ENCODE peak calls at places on chromosomes 11 and 22, in ten cellular contexts. One of them, this sample, is unnamed.

GRCh38 chr11:13963949-13964770 is 1.6 kb downstream of the SPON1 start:
- DNase-seq in sigmoid colon: no peak
- DNase-seq in endothelial cell of umbilical vein: no peak
- DNase-seq in esophagus squamous epithelium: no peak
- DNase-seq in stomach: no peak
- DNase-seq in tibial nerve: no peak
- DNase-seq in transverse colon: peak; percentile 62
- DNase-seq in K562: no peak
- DNase-seq in right lobe of liver: peak; percentile 18
- DNase-seq in ovary: peak; percentile 22
- DNase-seq in this sample: no peak

GRCh38 chr11:119367661-119368120 is 13.8 kb downstream of the USP2 start:
- DNase-seq in right lobe of liver: no peak
- DNase-seq in tibial nerve: no peak
- DNase-seq in stomach: no peak
- DNase-seq in esophagus squamous epithelium: no peak
- DNase-seq in endothelial cell of umbilical vein: no peak
- DNase-seq in sigmoid colon: no peak
- DNase-seq in ovary: no peak
- DNase-seq in K562: no peak
- DNase-seq in transverse colon: no peak
- DNase-seq in this sample: no peak

GRCh38 chr11:1123970-1124369 is 33.8 kb upstream of the MUC5AC start:
- DNase-seq in tibial nerve: no peak
- DNase-seq in ovary: no peak
- DNase-seq in sigmoid colon: peak; percentile 36
- DNase-seq in transverse colon: no peak
- DNase-seq in endothelial cell of umbilical vein: no peak
- DNase-seq in K562: no peak
- DNase-seq in esophagus squamous epithelium: no peak
- DNase-seq in right lobe of liver: no peak
- DNase-seq in stomach: no peak
- DNase-seq in this sample: no peak

GRCh38 chr11:17401316-17401715 is 12.9 kb upstream of the KCNJ11 start:
- DNase-seq in transverse colon: no peak
- DNase-seq in stomach: no peak
- DNase-seq in endothelial cell of umbilical vein: no peak
- DNase-seq in ovary: no peak
- DNase-seq in tibial nerve: no peak
- DNase-seq in K562: no peak
- DNase-seq in sigmoid colon: no peak
- DNase-seq in esophagus squamous epithelium: no peak
- DNase-seq in right lobe of liver: peak; percentile 4
- DNase-seq in this sample: no peak

GRCh38 chr11:62439785-62440602 is 21.2 kb downstream of the SCGB1A1 start:
- DNase-seq in sigmoid colon: peak; percentile 87
- DNase-seq in K562: peak; percentile 42
- DNase-seq in esophagus squamous epithelium: no peak
- DNase-seq in stomach: no peak
- DNase-seq in endothelial cell of umbilical vein: peak; percentile 60
- DNase-seq in tibial nerve: no peak
- DNase-seq in transverse colon: no peak
- DNase-seq in right lobe of liver: no peak
- DNase-seq in ovary: peak; percentile 67
- DNase-seq in this sample: no peak

GRCh38 chr11:75328426-75329277 is 22.8 kb downstream of the ARRB1 start:
- DNase-seq in tibial nerve: peak; percentile 53
- DNase-seq in esophagus squamous epithelium: no peak
- DNase-seq in endothelial cell of umbilical vein: peak; percentile 84
- DNase-seq in K562: peak; percentile 58
- DNase-seq in ovary: peak; percentile 77
- DNase-seq in stomach: peak; percentile 79
- DNase-seq in right lobe of liver: peak; percentile 84
- DNase-seq in sigmoid colon: peak; percentile 88
- DNase-seq in transverse colon: peak; percentile 85
- DNase-seq in this sample: peak; percentile 82

GRCh38 chr11:88329563-88330250 is 7.8 kb downstream of the CTSC start:
- DNase-seq in sigmoid colon: no peak
- DNase-seq in ovary: no peak
- DNase-seq in tibial nerve: no peak
- DNase-seq in right lobe of liver: no peak
- DNase-seq in K562: no peak
- DNase-seq in transverse colon: no peak
- DNase-seq in esophagus squamous epithelium: no peak
- DNase-seq in endothelial cell of umbilical vein: no peak
- DNase-seq in stomach: no peak
- DNase-seq in this sample: no peak

GRCh38 chr11:23284626-23285025 is 424.4 kb upstream of the CCDC179 start:
- DNase-seq in endothelial cell of umbilical vein: no peak
- DNase-seq in ovary: no peak
- DNase-seq in right lobe of liver: no peak
- DNase-seq in transverse colon: no peak
- DNase-seq in tibial nerve: no peak
- DNase-seq in sigmoid colon: no peak
- DNase-seq in esophagus squamous epithelium: no peak
- DNase-seq in stomach: no peak
- DNase-seq in K562: no peak
- DNase-seq in this sample: no peak

GRCh38 chr22:17112491-17113042 is 8.6 kb downstream of the TMEM121B start:
- DNase-seq in transverse colon: no peak
- DNase-seq in sigmoid colon: peak; percentile 37
- DNase-seq in endothelial cell of umbilical vein: no peak
- DNase-seq in right lobe of liver: no peak
- DNase-seq in K562: no peak
- DNase-seq in ovary: no peak
- DNase-seq in tibial nerve: no peak
- DNase-seq in esophagus squamous epithelium: no peak
- DNase-seq in stomach: no peak
- DNase-seq in this sample: peak; percentile 29

GRCh38 chr11:118961591-118961990 is 5.5 kb downstream of the UPK2 start:
- DNase-seq in right lobe of liver: no peak
- DNase-seq in ovary: no peak
- DNase-seq in tibial nerve: no peak
- DNase-seq in transverse colon: peak; percentile 33
- DNase-seq in K562: no peak
- DNase-seq in stomach: no peak
- DNase-seq in sigmoid colon: no peak
- DNase-seq in esophagus squamous epithelium: no peak
- DNase-seq in endothelial cell of umbilical vein: no peak
- DNase-seq in this sample: no peak

GRCh38 chr22:37052386-37053309 is 1.1 kb downstream of the KCTD17 start:
- DNase-seq in K562: no peak
- DNase-seq in stomach: no peak
- DNase-seq in transverse colon: no peak
- DNase-seq in ovary: no peak
- DNase-seq in esophagus squamous epithelium: no peak
- DNase-seq in endothelial cell of umbilical vein: no peak
- DNase-seq in sigmoid colon: no peak
- DNase-seq in right lobe of liver: no peak
- DNase-seq in tibial nerve: no peak
- DNase-seq in this sample: no peak

GRCh38 chr11:1523077-1523476 is 36.5 kb upstream of the MOB2 start:
- DNase-seq in transverse colon: no peak
- DNase-seq in K562: no peak
- DNase-seq in ovary: no peak
- DNase-seq in esophagus squamous epithelium: no peak
- DNase-seq in sigmoid colon: no peak
- DNase-seq in stomach: no peak
- DNase-seq in right lobe of liver: no peak
- DNase-seq in endothelial cell of umbilical vein: no peak
- DNase-seq in tibial nerve: no peak
- DNase-seq in this sample: no peak

GRCh38 chr22:39452740-39453040 is 4.1 kb upstream of the MGAT3 start:
- DNase-seq in ovary: no peak
- DNase-seq in stomach: peak; percentile 64
- DNase-seq in tibial nerve: no peak
- DNase-seq in right lobe of liver: no peak
- DNase-seq in transverse colon: no peak
- DNase-seq in K562: peak; percentile 52
- DNase-seq in endothelial cell of umbilical vein: no peak
- DNase-seq in esophagus squamous epithelium: no peak
- DNase-seq in sigmoid colon: no peak
- DNase-seq in this sample: no peak

DNA sequence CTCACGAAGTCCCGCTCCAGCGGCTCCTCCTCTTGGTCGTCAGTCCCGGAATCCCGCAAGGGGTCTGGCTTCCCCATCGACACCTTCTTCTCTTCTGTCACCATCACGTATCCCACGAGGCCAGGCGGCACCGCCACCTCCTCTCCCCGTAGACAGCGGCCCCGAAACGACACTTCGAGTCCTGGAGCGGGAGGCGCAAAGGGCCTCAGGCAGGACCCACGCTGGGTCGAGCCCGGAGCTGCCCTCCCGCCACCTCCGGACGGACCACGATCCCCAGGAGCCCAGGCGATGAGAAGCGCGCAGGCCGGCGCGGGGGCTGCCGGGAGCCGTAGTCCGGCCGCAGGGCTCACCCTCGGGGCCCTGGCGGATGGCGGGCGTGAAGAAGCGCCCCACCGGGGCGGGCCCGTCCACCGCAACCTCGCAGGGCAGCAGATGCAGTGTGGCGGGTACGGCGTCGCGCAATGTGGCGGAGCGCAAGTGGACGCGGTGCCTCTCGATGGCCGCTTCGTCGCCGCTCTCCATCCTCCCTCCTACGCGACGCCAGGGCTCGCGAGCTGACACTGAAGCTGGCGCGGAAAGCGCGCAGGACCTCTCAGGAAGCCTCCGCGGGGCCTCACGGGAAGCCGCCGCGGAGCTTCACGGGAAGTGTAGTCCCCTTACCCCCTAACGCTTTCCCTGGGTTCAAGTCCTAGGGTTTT is at the start of gene RNASEH2C:
- DNase-seq in endothelial cell of umbilical vein: peak; percentile 85
- DNase-seq in right lobe of liver: peak; percentile 88
- DNase-seq in tibial nerve: peak; percentile 60
- DNase-seq in transverse colon: peak; percentile 86
- DNase-seq in stomach: peak; percentile 86
- DNase-seq in esophagus squamous epithelium: no peak
- DNase-seq in K562: peak; percentile 90
- DNase-seq in ovary: peak; percentile 81
- DNase-seq in sigmoid colon: peak; percentile 91
- DNase-seq in this sample: peak; percentile 84
- TF ChIP-seq POLR2A in endothelial cell of umbilical vein: peak; percentile 76
- TF ChIP-seq POLR2A in right lobe of liver: peak; percentile 83
- TF ChIP-seq POLR2A in tibial nerve: peak; percentile 78
- TF ChIP-seq POLR2A in transverse colon: peak; percentile 77
- TF ChIP-seq POLR2A in stomach: peak; percentile 31
- TF ChIP-seq POLR2A in esophagus squamous epithelium: peak; percentile 56
- TF ChIP-seq POLR2A in K562: peak; percentile 88
- TF ChIP-seq POLR2A in ovary: peak; percentile 75
- TF ChIP-seq POLR2A in sigmoid colon: peak; percentile 60
- TF ChIP-seq POLR2A in this sample: peak; percentile 72

GRCh38 chr11:78253797-78254196 is 65.1 kb downstream of the USP35 start:
- DNase-seq in stomach: no peak
- DNase-seq in K562: no peak
- DNase-seq in ovary: no peak
- DNase-seq in sigmoid colon: no peak
- DNase-seq in esophagus squamous epithelium: no peak
- DNase-seq in right lobe of liver: no peak
- DNase-seq in tibial nerve: no peak
- DNase-seq in endothelial cell of umbilical vein: peak; percentile 27
- DNase-seq in transverse colon: no peak
- DNase-seq in this sample: no peak

GRCh38 chr11:78251083-78251699 is 62.5 kb downstream of the USP35 start:
- DNase-seq in sigmoid colon: no peak
- DNase-seq in ovary: no peak
- DNase-seq in stomach: no peak
- DNase-seq in transverse colon: no peak
- DNase-seq in esophagus squamous epithelium: no peak
- DNase-seq in endothelial cell of umbilical vein: peak; percentile 58
- DNase-seq in K562: no peak
- DNase-seq in right lobe of liver: no peak
- DNase-seq in tibial nerve: no peak
- DNase-seq in this sample: no peak

GRCh38 chr11:78256962-78257361 is 68.2 kb downstream of the USP35 start:
- DNase-seq in sigmoid colon: peak; percentile 88
- DNase-seq in transverse colon: peak; percentile 76
- DNase-seq in esophagus squamous epithelium: no peak
- DNase-seq in right lobe of liver: peak; percentile 78
- DNase-seq in tibial nerve: peak; percentile 57
- DNase-seq in stomach: peak; percentile 86
- DNase-seq in endothelial cell of umbilical vein: peak; percentile 91
- DNase-seq in K562: peak; percentile 75
- DNase-seq in ovary: peak; percentile 90
- DNase-seq in this sample: no peak

GRCh38 chr11:78255919-78256318 is 67.2 kb downstream of the USP35 start:
- DNase-seq in esophagus squamous epithelium: no peak
- DNase-seq in K562: no peak
- DNase-seq in ovary: no peak
- DNase-seq in stomach: no peak
- DNase-seq in sigmoid colon: no peak
- DNase-seq in right lobe of liver: no peak
- DNase-seq in transverse colon: no peak
- DNase-seq in tibial nerve: no peak
- DNase-seq in endothelial cell of umbilical vein: no peak
- DNase-seq in this sample: no peak

GRCh38 chr11:78254263-78254662 is 65.5 kb downstream of the USP35 start:
- DNase-seq in sigmoid colon: no peak
- DNase-seq in right lobe of liver: no peak
- DNase-seq in transverse colon: no peak
- DNase-seq in tibial nerve: no peak
- DNase-seq in K562: no peak
- DNase-seq in endothelial cell of umbilical vein: no peak
- DNase-seq in ovary: no peak
- DNase-seq in esophagus squamous epithelium: no peak
- DNase-seq in stomach: no peak
- DNase-seq in this sample: no peak
- H3K27ac ChIP-seq in sigmoid colon: no peak overlapping the region
- H3K27ac ChIP-seq in right lobe of liver: no peak overlapping the region
- H3K27ac ChIP-seq in transverse colon: no peak overlapping the region
- H3K27ac ChIP-seq in tibial nerve: no peak overlapping the region
- H3K27ac ChIP-seq in K562: no peak overlapping the region
- H3K27ac ChIP-seq in endothelial cell of umbilical vein: no peak overlapping the region
- H3K27ac ChIP-seq in ovary: no peak overlapping the region
- H3K27ac ChIP-seq in esophagus squamous epithelium: no peak overlapping the region
- H3K27ac ChIP-seq in stomach: no peak overlapping the region
- H3K27ac ChIP-seq in this sample: no peak overlapping the region

GRCh38 chr11:72224587-72225410 is at the start of gene INPPL1:
- DNase-seq in tibial nerve: no peak
- DNase-seq in right lobe of liver: peak; percentile 65
- DNase-seq in K562: peak; percentile 47
- DNase-seq in sigmoid colon: peak; percentile 81
- DNase-seq in esophagus squamous epithelium: no peak
- DNase-seq in transverse colon: peak; percentile 64
- DNase-seq in stomach: peak; percentile 58
- DNase-seq in ovary: peak; percentile 72
- DNase-seq in endothelial cell of umbilical vein: no peak
- DNase-seq in this sample: peak; percentile 65
- TF ChIP-seq POLR2A in tibial nerve: no peak
- TF ChIP-seq POLR2A in right lobe of liver: no peak
- TF ChIP-seq POLR2A in K562: no peak
- TF ChIP-seq POLR2A in sigmoid colon: no peak
- TF ChIP-seq POLR2A in esophagus squamous epithelium: no peak
- TF ChIP-seq POLR2A in transverse colon: no peak
- TF ChIP-seq POLR2A in stomach: no peak
- TF ChIP-seq POLR2A in ovary: no peak
- TF ChIP-seq POLR2A in endothelial cell of umbilical vein: peak; percentile 53
- TF ChIP-seq POLR2A in this sample: peak; percentile 19

DNA sequence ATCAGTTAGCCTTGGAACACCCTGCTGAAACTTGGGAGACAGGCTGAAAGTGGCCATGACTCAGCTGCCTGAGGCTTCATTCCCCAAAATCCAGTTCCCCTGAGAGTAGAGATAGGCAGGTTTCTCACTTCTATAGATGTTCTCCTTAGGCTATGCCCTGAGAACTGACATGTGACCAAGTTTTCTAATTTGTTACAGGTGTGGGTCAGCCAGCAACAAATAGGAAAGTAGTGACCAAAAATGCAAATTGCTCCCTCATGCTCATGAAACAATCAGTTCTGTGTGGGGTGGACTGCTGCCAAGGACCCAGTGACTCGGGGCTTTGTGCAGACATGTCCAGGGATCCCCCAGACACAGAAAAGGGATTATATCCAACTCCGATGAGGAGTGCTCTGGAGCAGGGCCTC is 7.3 kb upstream of the CCDC15 start:
- DNase-seq in transverse colon: no peak
- DNase-seq in esophagus squamous epithelium: no peak
- DNase-seq in stomach: no peak
- DNase-seq in tibial nerve: no peak
- DNase-seq in ovary: no peak
- DNase-seq in K562: no peak
- DNase-seq in sigmoid colon: no peak
- DNase-seq in endothelial cell of umbilical vein: no peak
- DNase-seq in right lobe of liver: no peak
- DNase-seq in this sample: no peak
- H3K27ac ChIP-seq in transverse colon: no peak overlapping the region
- H3K27ac ChIP-seq in esophagus squamous epithelium: no peak overlapping the region
- H3K27ac ChIP-seq in stomach: no peak overlapping the region
- H3K27ac ChIP-seq in tibial nerve: no peak overlapping the region
- H3K27ac ChIP-seq in ovary: no peak overlapping the region
- H3K27ac ChIP-seq in K562: no peak overlapping the region
- H3K27ac ChIP-seq in sigmoid colon: no peak overlapping the region
- H3K27ac ChIP-seq in endothelial cell of umbilical vein: no peak overlapping the region
- H3K27ac ChIP-seq in right lobe of liver: no peak overlapping the region
- H3K27ac ChIP-seq in this sample: no peak overlapping the region